ENCODE peak calls at places on chromosomes 13 and 19, in seven cellular contexts. E is HCT116, L is SK-N-SH, J is K562, X is H1, Y is HepG2, A is GM12878. D is an unnamed sample.
A peak's percentile ranks its signal among the peaks of the same experiment; 100 is the strongest.

GRCh38 chr13:67736646-67737420 is 506.7 kb upstream of the PCDH9 start:
- DNase-seq in E (no peak), L (peak; percentile 3), J (no peak), X (peak; percentile 67), Y (peak; percentile 5), A (no peak), D (peak; percentile 56)

GRCh38 chr13:24727731-24728601 is 36.0 kb upstream of the RNF17 start:
- DNase-seq in E (peak; percentile 85), L (peak; percentile 85), J (peak; percentile 49), X (no peak), Y (peak; percentile 76), A (peak; percentile 43), D (peak; percentile 86)

GRCh38 chr19:42693760-42694350 is 46.4 kb downstream of the PSG3 start:
- DNase-seq in E (peak; percentile 41), L (peak; percentile 52), J (peak; percentile 19), X (no peak), Y (peak; percentile 49), A (no peak), D (peak; percentile 69)

GRCh38 chr13:112260108-112261055 is 115.8 kb upstream of the SPACA7 start:
- DNase-seq in E (no peak), L (no peak), J (no peak), X (no peak), Y (no peak), A (no peak), D (no peak)

GRCh38 chr19:41696402-41697197 is 8.5 kb upstream of the CEACAM7 start:
- DNase-seq in E (no peak), L (no peak), J (no peak), X (no peak), Y (no peak), A (no peak), D (peak; percentile 64)

GRCh38 chr19:16033136-16033530 is 43.2 kb upstream of the TPM4 start:
- DNase-seq in E (no peak), L (no peak), J (no peak), X (no peak), Y (no peak), A (no peak), D (no peak)

GRCh38 chr13:42985312-42986175 is 6.5 kb downstream of the EPSTI1 start:
- DNase-seq in E (no peak), L (peak; percentile 53), J (no peak), X (no peak), Y (no peak), A (no peak), D (no peak)

GRCh38 chr19:6773323-6773931 is 919 bp downstream of the VAV1 start:
- DNase-seq in E (no peak), L (no peak), J (peak; percentile 35), X (no peak), Y (no peak), A (peak; percentile 64), D (no peak)

GRCh38 chr13:44068737-44069136 is 189.0 kb downstream of the LACC1 start:
- DNase-seq in E (peak; percentile 13), L (no peak), J (no peak), X (no peak), Y (no peak), A (no peak), D (no peak)

GRCh38 chr13:76884167-76884566 is 2.0 kb downstream of the KCTD12 start:
- DNase-seq in E (no peak), L (no peak), J (no peak), X (peak; percentile 33), Y (no peak), A (no peak), D (peak; percentile 8)

GRCh38 chr19:45577111-45577905 is 7.3 kb downstream of the OPA3 start:
- DNase-seq in E (no peak), L (no peak), J (no peak), X (no peak), Y (peak; percentile 86), A (no peak), D (no peak)

GRCh38 chr19:29624489-29625210 is 18.6 kb downstream of the POP4 start:
- DNase-seq in E (no peak), L (no peak), J (no peak), X (no peak), Y (no peak), A (no peak), D (no peak)

GRCh38 chr13:99215466-99215865 is 14.8 kb downstream of the UBAC2 start:
- DNase-seq in E (no peak), L (no peak), J (no peak), X (no peak), Y (no peak), A (no peak), D (no peak)

GRCh38 chr13:49731766-49732165 is 40.5 kb upstream of the EBPL start:
- DNase-seq in E (no peak), L (no peak), J (no peak), X (no peak), Y (no peak), A (no peak), D (no peak)

GRCh38 chr13:85142351-85142750 is 656.9 kb downstream of the SLITRK6 start:
- DNase-seq in E (no peak), L (no peak), J (no peak), X (no peak), Y (no peak), A (no peak), D (no peak)

GRCh38 chr13:103238441-103238840 is 172.2 kb upstream of the SLC10A2 start:
- DNase-seq in E (no peak), L (no peak), J (no peak), X (no peak), Y (no peak), A (no peak), D (no peak)

GRCh38 chr13:100214886-100215285 is 126.0 kb downstream of the PCCA start:
- DNase-seq in E (no peak), L (no peak), J (no peak), X (no peak), Y (no peak), A (no peak), D (no peak)

GRCh38 chr13:99995503-99996176 is 14.1 kb downstream of the ZIC2 start:
- DNase-seq in E (no peak), L (no peak), J (no peak), X (no peak), Y (no peak), A (no peak), D (no peak)

GRCh38 chr19:18662972-18663732 is 20.3 kb upstream of the CRTC1 start:
- DNase-seq in E (no peak), L (no peak), J (no peak), X (no peak), Y (no peak), A (no peak), D (no peak)

GRCh38 chr19:44156475-44156874 is 8.4 kb upstream of the ZNF226 start:
- DNase-seq in E (no peak), L (no peak), J (no peak), X (no peak), Y (no peak), A (no peak), D (no peak)

GRCh38 chr13:39330504-39330903 is 272.5 kb downstream of the LHFPL6 start:
- DNase-seq in E (no peak), L (no peak), J (no peak), X (no peak), Y (no peak), A (no peak), D (no peak)

GRCh38 chr19:53907690-53908089 is 1.4 kb upstream of the CACNG7 start:
- DNase-seq in E (no peak), L (no peak), J (no peak), X (no peak), Y (no peak), A (no peak), D (no peak)

GRCh38 chr19:54923276-54923675 is 17.3 kb downstream of the NCR1 start:
- DNase-seq in E (no peak), L (no peak), J (no peak), X (no peak), Y (no peak), A (no peak), D (no peak)

GRCh38 chr13:35210234-35210633 is 266.3 kb downstream of the MAB21L1 start:
- DNase-seq in E (no peak), L (peak; percentile 3), J (no peak), X (no peak), Y (no peak), A (no peak), D (no peak)

GRCh38 chr19:8158411-8159074 is 9.2 kb upstream of the FBN3 start:
- DNase-seq in E (peak; percentile 79), L (peak; percentile 78), J (peak; percentile 77), X (no peak), Y (peak; percentile 87), A (peak; percentile 57), D (peak; percentile 50)

GRCh38 chr19:10503002-10503789 is at the start of gene KEAP1:
- DNase-seq in E (no peak), L (peak; percentile 84), J (peak; percentile 85), X (no peak), Y (peak; percentile 18), A (no peak), D (no peak)

GRCh38 chr19:40433391-40434216 is 7.8 kb upstream of the SERTAD1 start:
- DNase-seq in E (no peak), L (peak; percentile 95), J (peak; percentile 93), X (no peak), Y (peak; percentile 78), A (no peak), D (no peak)

DNA sequence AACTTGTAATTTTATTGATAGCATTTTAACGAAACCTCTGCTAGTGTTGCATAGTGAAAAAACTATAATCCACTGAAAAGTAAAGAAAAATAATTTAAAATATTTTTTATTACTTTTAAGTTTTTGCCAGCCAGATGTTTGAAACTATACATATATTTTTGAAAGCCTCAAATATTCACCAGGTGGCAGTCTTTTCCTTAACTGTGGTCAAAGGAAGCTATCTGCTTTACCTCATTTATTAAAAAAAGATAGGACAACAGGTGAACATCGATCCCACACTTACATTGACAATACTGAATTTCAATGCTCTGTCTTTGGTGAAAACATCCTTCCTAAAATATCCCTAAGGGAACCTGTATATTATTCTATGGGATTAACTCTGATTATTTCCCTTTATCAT is 100.5 kb downstream of the TRPC4 start:
- DNase-seq in E (no peak), L (no peak), J (no peak), X (no peak), Y (peak; percentile 2), A (no peak), D (no peak)
- TF ChIP-seq JUND in E (no peak), L (no peak), J (no peak), X (no peak), Y (no peak), A (no peak), D (no peak)

GRCh38 chr13:113633485-113633873 is 24.5 kb downstream of the ATP4B start:
- DNase-seq in E (no peak), L (no peak), J (no peak), X (no peak), Y (no peak), A (no peak), D (no peak)
- TF ChIP-seq JUND in E (no peak), L (no peak), J (no peak), X (no peak), Y (no peak), A (no peak), D (no peak)

GRCh38 chr13:110503037-110503901 is 58.3 kb downstream of the RAB20 start:
- DNase-seq in E (no peak), L (no peak), J (peak; percentile 25), X (no peak), Y (no peak), A (no peak), D (no peak)
- TF ChIP-seq JUND in E (no peak), L (no peak), J (no peak), X (no peak), Y (no peak), A (no peak), D (no peak)

DNA sequence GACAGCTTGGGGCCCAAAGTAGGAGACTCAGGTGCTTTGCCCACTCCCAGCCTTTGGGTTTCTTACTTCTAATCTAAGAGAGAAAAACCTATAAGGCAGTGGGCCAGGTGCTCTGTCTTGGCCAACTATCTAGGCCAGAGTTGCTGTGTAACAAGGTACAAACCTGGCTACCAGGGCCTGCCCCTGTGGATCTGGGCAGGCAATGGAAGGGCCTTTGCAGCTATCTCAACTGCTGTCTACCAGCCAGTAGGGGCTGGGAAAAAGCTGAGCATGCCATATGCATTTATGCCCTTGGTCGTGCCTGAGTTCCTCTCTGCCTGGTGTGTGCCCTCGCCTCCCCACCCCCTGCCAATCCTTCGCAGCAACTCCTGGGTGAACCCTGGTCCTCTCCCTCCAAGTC is 16.7 kb upstream of the SERPINE3 start:
- DNase-seq in E (no peak), L (no peak), J (no peak), X (no peak), Y (no peak), A (no peak), D (no peak)
- TF ChIP-seq JUND in E (no peak), L (no peak), J (no peak), X (no peak), Y (no peak), A (no peak), D (no peak)